ENCODE peak calls at places on chromosome 7, in nine cellular contexts. F is NCI-H460, I is T follicular helper cell, D is M059J, K is germinal center, S is ELR, X is thoracic aorta, A is endothelial cell, L is GM12865. N is an unnamed sample.

GRCh38 chr7:55775051-55775420 is 87.5 kb downstream of the SEPTIN14 start:
- DNase-seq in F (no peak), I (no peak), D (no peak), K (no peak), S (no peak), X (no peak), A (no peak), L (no peak), N (no peak)

GRCh38 chr7:80552304-80552703 is 40.4 kb upstream of the GNAT3 start:
- DNase-seq in F (no peak), I (no peak), D (peak), K (no peak), S (peak), X (no peak), A (no peak), L (no peak), N (no peak)

GRCh38 chr7:1237704-1238255 is 5.1 kb downstream of the UNCX start:
- DNase-seq in F (no peak), I (no peak), D (no peak), K (no peak), S (no peak), X (no peak), A (no peak), L (no peak), N (no peak)

GRCh38 chr7:121459148-121459547 is 63.0 kb upstream of the FAM3C start:
- DNase-seq in F (no peak), I (no peak), D (no peak), K (no peak), S (no peak), X (no peak), A (no peak), L (no peak), N (no peak)

GRCh38 chr7:100568936-100569844 is 4.5 kb downstream of the SAP25 start:
- DNase-seq in F (no peak), I (peak), D (peak), K (peak), S (peak), X (no peak), A (peak), L (peak), N (no peak)

GRCh38 chr7:119959811-119960210 is 313.2 kb upstream of the KCND2 start:
- DNase-seq in F (no peak), I (no peak), D (no peak), K (no peak), S (peak), X (no peak), A (no peak), L (no peak), N (no peak)

GRCh38 chr7:94276046-94276445 is 118.6 kb upstream of the COL1A2 start:
- DNase-seq in F (no peak), I (no peak), D (no peak), K (no peak), S (no peak), X (no peak), A (no peak), L (no peak), N (no peak)

GRCh38 chr7:27225005-27225934 is 17.3 kb upstream of the EVX1 start:
- DNase-seq in F (no peak), I (no peak), D (no peak), K (no peak), S (no peak), X (no peak), A (no peak), L (no peak), N (no peak)

GRCh38 chr7:48384180-48384752 is 213.0 kb downstream of the ABCA13 start:
- DNase-seq in F (no peak), I (no peak), D (no peak), K (no peak), S (no peak), X (no peak), A (no peak), L (no peak), N (no peak)

GRCh38 chr7:134813668-134814067 is 34.2 kb downstream of the CALD1 start:
- DNase-seq in F (no peak), I (no peak), D (no peak), K (no peak), S (no peak), X (no peak), A (no peak), L (no peak), N (no peak)

GRCh38 chr7:8435120-8435519 is 1.7 kb downstream of the NXPH1 start:
- DNase-seq in F (no peak), I (no peak), D (no peak), K (no peak), S (no peak), X (no peak), A (no peak), L (no peak), N (no peak)

GRCh38 chr7:3302681-3303320 is 1.7 kb downstream of the SDK1 start:
- DNase-seq in F (no peak), I (no peak), D (no peak), K (no peak), S (no peak), X (no peak), A (no peak), L (no peak), N (no peak)

GRCh38 chr7:101127460-101128039 is 646 bp downstream of the SERPINE1 start:
- DNase-seq in F (no peak), I (no peak), D (no peak), K (no peak), S (no peak), X (no peak), A (no peak), L (no peak), N (no peak)

GRCh38 chr7:4416436-4417092 is 265.5 kb upstream of the FOXK1 start:
- DNase-seq in F (no peak), I (no peak), D (no peak), K (no peak), S (no peak), X (no peak), A (no peak), L (no peak), N (no peak)

GRCh38 chr7:17234398-17235021 is 63.9 kb upstream of the AHR start:
- DNase-seq in F (peak), I (peak), D (peak), K (peak), S (peak), X (no peak), A (no peak), L (peak), N (peak)

GRCh38 chr7:125651823-125652528 is 722.4 kb upstream of the POT1 start:
- DNase-seq in F (no peak), I (no peak), D (no peak), K (no peak), S (no peak), X (no peak), A (no peak), L (peak), N (no peak)

GRCh38 chr7:27150568-27151340 is 1.6 kb downstream of the HOXA3 start:
- DNase-seq in F (peak), I (peak), D (peak), K (peak), S (peak), X (no peak), A (peak), L (peak), N (peak)

GRCh38 chr7:15334524-15335269 is 227.1 kb downstream of the AGMO start:
- DNase-seq in F (no peak), I (no peak), D (no peak), K (no peak), S (no peak), X (no peak), A (no peak), L (no peak), N (no peak)

GRCh38 chr7:45178241-45179225 is 20.9 kb downstream of the RAMP3 start:
- DNase-seq in F (no peak), I (no peak), D (no peak), K (no peak), S (peak), X (no peak), A (no peak), L (peak), N (no peak)

GRCh38 chr7:2109251-2109935 is 123.4 kb downstream of the MAD1L1 start:
- DNase-seq in F (no peak), I (no peak), D (no peak), K (no peak), S (no peak), X (no peak), A (no peak), L (no peak), N (no peak)

GRCh38 chr7:51031216-51031615 is 248.5 kb upstream of the GRB10 start:
- DNase-seq in F (no peak), I (no peak), D (no peak), K (no peak), S (no peak), X (no peak), A (no peak), L (no peak), N (no peak)

GRCh38 chr7:55469271-55469681 is 103.0 kb downstream of the VOPP1 start:
- DNase-seq in F (no peak), I (peak), D (no peak), K (no peak), S (no peak), X (no peak), A (no peak), L (no peak), N (no peak)

GRCh38 chr7:90455163-90456030 is 14.0 kb upstream of the PTTG1IP2 start:
- DNase-seq in F (peak), I (no peak), D (peak), K (peak), S (peak), X (no peak), A (no peak), L (peak), N (peak)

GRCh38 chr7:25722856-25723255 is 429.1 kb upstream of the NFE2L3 start:
- DNase-seq in F (no peak), I (no peak), D (peak), K (no peak), S (no peak), X (no peak), A (no peak), L (no peak), N (no peak)

GRCh38 chr7:84469034-84469433 is 274.4 kb upstream of the SEMA3A start:
- DNase-seq in F (no peak), I (no peak), D (no peak), K (no peak), S (peak), X (no peak), A (no peak), L (no peak), N (no peak)

GRCh38 chr7:101564778-101565211 is 64.3 kb downstream of the MYL10 start:
- DNase-seq in F (peak), I (no peak), D (peak), K (no peak), S (peak), X (no peak), A (no peak), L (no peak), N (peak)

GRCh38 chr7:97011536-97012292 is 6.4 kb downstream of the DLX6 start:
- DNase-seq in F (no peak), I (no peak), D (no peak), K (no peak), S (no peak), X (no peak), A (no peak), L (no peak), N (no peak)

GRCh38 chr7:11458736-11459483 is 373.1 kb downstream of the THSD7A start:
- DNase-seq in F (peak), I (no peak), D (peak), K (no peak), S (peak), X (no peak), A (no peak), L (no peak), N (peak)

GRCh38 chr7:27730112-27730511 is 9.8 kb upstream of the TAX1BP1 start:
- DNase-seq in F (no peak), I (no peak), D (no peak), K (no peak), S (no peak), X (no peak), A (no peak), L (no peak), N (no peak)

GRCh38 chr7:44307301-44307900 is 18.0 kb downstream of the CAMK2B start:
- DNase-seq in F (peak), I (no peak), D (peak), K (no peak), S (peak), X (no peak), A (no peak), L (peak), N (peak)

GRCh38 chr7:16741676-16742075 is 11.9 kb upstream of the TSPAN13 start:
- DNase-seq in F (no peak), I (no peak), D (peak), K (no peak), S (peak), X (no peak), A (no peak), L (no peak), N (no peak)

GRCh38 chr7:95096123-95096395 is 188.7 kb downstream of the PPP1R9A start:
- DNase-seq in F (no peak), I (no peak), D (no peak), K (no peak), S (no peak), X (no peak), A (no peak), L (no peak), N (no peak)

GRCh38 chr7:64638822-64639221 is 27.1 kb upstream of the ZNF107 start:
- DNase-seq in F (no peak), I (no peak), D (no peak), K (no peak), S (no peak), X (no peak), A (no peak), L (no peak), N (no peak)

GRCh38 chr7:18497800-18498199 is 2.3 kb downstream of the HDAC9 start:
- DNase-seq in F (no peak), I (no peak), D (no peak), K (no peak), S (no peak), X (no peak), A (no peak), L (no peak), N (no peak)

GRCh38 chr7:377069-378040 is 87.4 kb downstream of the FOXL3 start:
- DNase-seq in F (no peak), I (no peak), D (no peak), K (no peak), S (no peak), X (no peak), A (no peak), L (no peak), N (no peak)

GRCh38 chr7:149727053-149727452 is 46.3 kb downstream of the ZNF467 start:
- DNase-seq in F (no peak), I (no peak), D (no peak), K (no peak), S (no peak), X (no peak), A (no peak), L (no peak), N (no peak)

GRCh38 chr7:732094-732541 is 5.0 kb upstream of the PRKAR1B start:
- DNase-seq in F (peak), I (no peak), D (peak), K (no peak), S (no peak), X (no peak), A (peak), L (peak), N (peak)